ENCODE peak calls at places on chromosomes 5 and 9, in seven cellular contexts. G is K562, T is GM23338, S is HCT116, X is GM12878, B is endothelial cell of umbilical vein, Q is HepG2. D is an unnamed sample.

GRCh38 chr5:149229298-149229937 is 42.2 kb upstream of the AFAP1L1 start:
- DNase-seq in B (no peak), Q (no peak), T (no peak), S (no peak), X (no peak), G (no peak), D (no peak)

GRCh38 chr5:20949636-20950035 is 961.6 kb upstream of the CDH18 start:
- DNase-seq in T (no peak), S (no peak), Q (no peak), X (no peak), B (no peak), G (no peak), D (no peak)

GRCh38 chr5:147098233-147098790 is 136.5 kb upstream of the STK32A start:
- DNase-seq in T (peak; percentile 91), X (no peak), G (peak; percentile 0), B (peak; percentile 23), S (peak; percentile 42), Q (peak; percentile 33), D (peak; percentile 6)

GRCh38 chr5:15026011-15026481 is 154.5 kb upstream of the ANKH start:
- DNase-seq in Q (no peak), B (no peak), T (no peak), S (no peak), X (no peak), G (no peak), D (no peak)

GRCh38 chr5:151413800-151414199 is 33.6 kb upstream of the SLC36A1 start:
- DNase-seq in B (no peak), Q (no peak), S (no peak), X (no peak), T (no peak), G (no peak), D (no peak)

GRCh38 chr5:157670662-157671591 is at the start of gene C5orf52:
- DNase-seq in Q (peak; percentile 47), G (no peak), B (peak; percentile 54), X (peak; percentile 23), T (peak; percentile 69), S (no peak), D (peak; percentile 18)

GRCh38 chr5:81556809-81557208 is 162.9 kb upstream of the ACOT12 start:
- DNase-seq in B (no peak), X (no peak), G (no peak), S (no peak), T (no peak), Q (no peak), D (no peak)

GRCh38 chr9:124768275-124768674 is 2.8 kb downstream of the NR6A1 start:
- DNase-seq in X (no peak), T (no peak), G (no peak), Q (no peak), S (no peak), B (no peak), D (no peak)

GRCh38 chr5:68012429-68012828 is 203.1 kb upstream of the PIK3R1 start:
- DNase-seq in G (no peak), X (no peak), Q (no peak), T (no peak), S (no peak), B (peak; percentile 21), D (no peak)

GRCh38 chr5:16931334-16932110 is 4.6 kb downstream of the MYO10 start:
- DNase-seq in T (no peak), Q (no peak), B (peak; percentile 55), G (no peak), X (no peak), S (no peak), D (no peak)

GRCh38 chr5:93782978-93783377 is 41.6 kb upstream of the POU5F2 start:
- DNase-seq in S (no peak), Q (no peak), X (no peak), B (no peak), T (no peak), G (no peak), D (no peak)

GRCh38 chr9:120603601-120604000 is 23.6 kb upstream of the CDK5RAP2 start:
- DNase-seq in X (no peak), S (no peak), Q (peak; percentile 51), B (no peak), G (no peak), T (no peak), D (no peak)

GRCh38 chr9:84294551-84294950 is 46.0 kb downstream of the SLC28A3 start:
- DNase-seq in B (no peak), T (peak; percentile 54), Q (no peak), S (no peak), G (peak; percentile 2), X (no peak), D (no peak)

GRCh38 chr9:127455299-127455992 is 4.1 kb downstream of the LRSAM1 start:
- DNase-seq in Q (no peak), S (no peak), T (no peak), G (peak; percentile 53), B (peak; percentile 10), X (no peak), D (no peak)

GRCh38 chr5:148873690-148874485 is 47.5 kb downstream of the ADRB2 start:
- DNase-seq in G (no peak), X (no peak), T (no peak), S (no peak), Q (no peak), B (peak; percentile 21), D (no peak)

GRCh38 chr9:27442464-27442863 is 81.6 kb upstream of the IFNK start:
- DNase-seq in T (no peak), S (no peak), G (no peak), Q (no peak), B (no peak), X (no peak), D (no peak)

GRCh38 chr5:83265318-83265717 is 188.0 kb downstream of the XRCC4 start:
- DNase-seq in Q (peak; percentile 33), S (no peak), T (no peak), X (no peak), G (peak; percentile 24), B (peak; percentile 66), D (no peak)

GRCh38 chr5:119166026-119166425 is 95.1 kb downstream of the DMXL1 start:
- DNase-seq in Q (no peak), X (no peak), S (no peak), G (no peak), B (no peak), T (peak; percentile 49), D (no peak)

GRCh38 chr5:78628260-78629024 is 20.1 kb downstream of the LHFPL2 start:
- DNase-seq in T (no peak), G (no peak), X (no peak), B (no peak), S (no peak), Q (no peak), D (no peak)

GRCh38 chr9:137951597-137952490 is 74.3 kb downstream of the CACNA1B start:
- DNase-seq in T (no peak), Q (no peak), G (no peak), B (no peak), X (no peak), S (no peak), D (no peak)

GRCh38 chr9:88781500-88782391 is 209.5 kb upstream of the S1PR3 start:
- DNase-seq in T (peak; percentile 32), B (peak; percentile 70), G (peak; percentile 87), X (no peak), Q (peak; percentile 23), S (no peak), D (no peak)

GRCh38 chr5:94218374-94218773 is 400.0 kb downstream of the KIAA0825 start:
- DNase-seq in T (peak; percentile 17), S (no peak), G (no peak), B (no peak), Q (peak; percentile 21), X (no peak), D (no peak)

GRCh38 chr9:87896891-87897290 is 14.2 kb downstream of the SPATA31E1 start:
- DNase-seq in Q (no peak), G (no peak), S (no peak), X (no peak), B (no peak), T (no peak), D (no peak)

GRCh38 chr5:132003170-132003744 is 8.2 kb downstream of the ACSL6 start:
- DNase-seq in B (no peak), Q (peak; percentile 94), X (no peak), T (peak; percentile 72), G (no peak), S (no peak), D (no peak)

GRCh38 chr9:86281577-86282076 is 711 bp downstream of the ISCA1 start:
- DNase-seq in Q (peak; percentile 72), T (peak; percentile 56), B (no peak), X (peak; percentile 5), S (no peak), G (no peak), D (no peak)

GRCh38 chr9:123684393-123685149 is 245.4 kb downstream of the DENND1A start:
- DNase-seq in X (no peak), T (no peak), S (no peak), G (no peak), B (no peak), Q (no peak), D (no peak)
- H3K27ac ChIP-seq in X (no peak overlapping the region), T (no peak overlapping the region), S (no peak overlapping the region), G (no peak overlapping the region), B (no peak overlapping the region), Q (no peak overlapping the region), D (no peak overlapping the region)

GRCh38 chr9:109214414-109214813 is 47.4 kb upstream of the FRRS1L start:
- DNase-seq in B (no peak), Q (no peak), S (no peak), T (no peak), X (no peak), G (no peak), D (no peak)

GRCh38 chr9:109212768-109213167 is 45.7 kb upstream of the FRRS1L start:
- DNase-seq in S (no peak), B (no peak), X (no peak), T (no peak), G (no peak), Q (no peak), D (no peak)

DNA sequence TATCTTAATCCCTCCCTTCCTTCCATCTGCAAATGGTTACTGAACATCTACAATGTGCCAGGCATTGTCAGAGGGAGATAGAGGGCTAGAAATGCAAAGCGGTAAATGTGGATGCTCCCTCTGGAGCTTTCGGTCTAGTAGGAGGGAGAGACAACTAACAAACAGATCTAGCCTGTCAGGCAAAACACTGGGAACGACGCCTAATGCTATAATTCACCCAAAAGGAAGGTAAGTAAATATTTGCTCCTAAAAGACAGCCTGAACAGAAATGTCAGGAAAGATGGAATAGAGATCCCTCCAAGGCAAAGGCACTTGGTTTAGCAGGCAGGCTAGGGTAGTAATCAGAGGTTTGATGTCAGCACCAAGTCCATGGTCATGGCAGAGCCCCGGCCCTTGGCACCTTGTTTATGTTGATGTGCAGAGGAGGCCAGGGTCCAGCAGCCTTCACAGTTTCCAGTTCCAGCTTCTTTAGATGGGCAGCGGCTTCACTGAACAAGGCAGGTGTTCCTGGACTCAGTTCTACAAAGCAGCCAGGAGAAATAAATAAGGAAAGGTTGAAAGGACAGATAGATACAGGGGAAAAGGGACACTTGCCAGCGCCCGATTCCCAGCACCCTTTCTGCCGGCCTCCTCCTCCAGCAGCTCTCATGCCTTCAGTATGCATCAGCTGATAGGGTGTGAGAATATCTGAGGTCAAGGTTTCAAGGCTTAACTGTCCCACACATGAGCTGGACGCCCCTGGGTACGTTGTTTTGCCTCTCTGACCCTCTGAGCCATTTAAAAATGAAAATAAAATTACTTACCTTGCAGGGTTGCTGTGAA is 46.5 kb upstream of the FRRS1L start:
- DNase-seq in B (no peak), X (no peak), G (no peak), Q (no peak), S (no peak), T (no peak), D (no peak)
- TF ChIP-seq POLR2AphosphoS5 in B (no peak), X (no peak), G (no peak), Q (no peak), S (no peak), T (no peak), D (no peak)

GRCh38 chr9:135736265-135736978 is 34.4 kb downstream of the KCNT1 start:
- DNase-seq in B (no peak), S (no peak), T (peak; percentile 60), X (no peak), Q (no peak), G (no peak), D (no peak)
- TF ChIP-seq EZH2 in B (peak; percentile 56), S (no peak), T (no peak), X (no peak), Q (no peak), G (no peak), D (no peak)

GRCh38 chr9:96556701-96557461 is 62.8 kb downstream of the CDC14B start:
- DNase-seq in G (no peak), B (no peak), Q (no peak), T (peak; percentile 14), X (no peak), S (no peak), D (no peak)
- H3K27ac ChIP-seq in G (no peak overlapping the region), B (no peak overlapping the region), Q (no peak overlapping the region), T (peak overlapping the region; percentile 51), X (no peak overlapping the region), S (no peak overlapping the region), D (no peak overlapping the region)

D was measured in SK-N-MC.